ENCODE peak calls at places on chromosomes 3 and 15, in four cellular contexts. E, V, Q and Y are unnamed samples.

GRCh38 chr3:117074833-117075232 is 365.3 kb downstream of the TUSC7 start:
- DNase-seq in E (no peak), V (no peak), Q (no peak), Y (peak; percentile 37)

GRCh38 chr3:15434756-15435155 is 7.4 kb downstream of the EAF1 start:
- DNase-seq in E (peak; percentile 28), V (no peak), Q (no peak), Y (no peak)

GRCh38 chr15:69380726-69381105 is 33.4 kb upstream of the KIF23 start:
- DNase-seq in E (no peak), V (no peak), Q (peak; percentile 12), Y (no peak)

GRCh38 chr3:170331143-170331542 is 26.4 kb upstream of the SKIL start:
- DNase-seq in E (no peak), V (no peak), Q (peak; percentile 19), Y (no peak)

GRCh38 chr3:58013973-58014649 is 5.9 kb downstream of the FLNB start:
- DNase-seq in E (no peak), V (no peak), Q (no peak), Y (peak; percentile 61)

GRCh38 chr3:88912294-88913014 is 195.0 kb upstream of the EPHA3 start:
- DNase-seq in E (peak; percentile 8), V (no peak), Q (no peak), Y (no peak)

GRCh38 chr3:107928084-107928445 is 162.8 kb downstream of the CD47 start:
- DNase-seq in E (peak; percentile 11), V (no peak), Q (no peak), Y (no peak)

GRCh38 chr3:183551930-183552329 is 3.6 kb downstream of the KLHL6 start:
- DNase-seq in E (no peak), V (no peak), Q (no peak), Y (no peak)

GRCh38 chr3:29488922-29489321 is 208.1 kb downstream of the RBMS3 start:
- DNase-seq in E (no peak), V (no peak), Q (no peak), Y (no peak)

GRCh38 chr15:29266052-29266572 is 3.5 kb downstream of the NSMCE3 start:
- DNase-seq in E (no peak), V (no peak), Q (no peak), Y (no peak)

GRCh38 chr15:44738340-44738984 is 2.1 kb downstream of the TRIM69 start:
- DNase-seq in E (peak; percentile 42), V (no peak), Q (no peak), Y (no peak)

GRCh38 chr15:59303641-59304433 is 68.8 kb downstream of the MYO1E start:
- DNase-seq in E (no peak), V (no peak), Q (peak; percentile 32), Y (no peak)

GRCh38 chr15:78104566-78105500 is 12.5 kb downstream of the SH2D7 start:
- DNase-seq in E (no peak), V (peak; percentile 49), Q (no peak), Y (no peak)

GRCh38 chr3:129001817-129002572 is 891 bp downstream of the EFCC1 start:
- DNase-seq in E (peak; percentile 51), V (no peak), Q (no peak), Y (no peak)
- H3K27me3 ChIP-seq in E (peaks cover 92% of the 10 kb centered on the region), V (peaks cover 14% of the 10 kb centered on the region), Q (peaks cover 40% of the 10 kb centered on the region), Y (no peaks in the 10 kb centered on the region)

DNA sequence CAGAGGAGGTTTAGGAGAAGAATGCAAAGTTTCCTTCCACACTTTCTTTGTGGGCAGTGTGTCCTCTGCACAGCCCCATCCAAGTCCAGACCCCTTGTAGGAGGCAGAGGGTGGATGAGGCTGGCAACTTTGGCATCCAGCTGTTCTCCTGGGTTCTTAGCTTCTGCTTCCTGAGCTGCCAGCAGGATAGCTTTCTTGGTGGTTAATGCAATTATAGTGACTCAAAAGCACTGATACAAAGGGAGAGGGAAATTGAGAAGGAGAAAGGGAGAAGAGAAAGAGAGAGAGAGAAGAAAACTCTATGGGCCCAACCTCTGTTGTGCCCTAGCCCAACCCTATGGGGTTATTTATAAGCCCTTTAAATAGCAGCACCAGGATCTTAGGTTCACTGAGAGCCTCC is 4.5 kb upstream of the TNFAIP8L3 start:
- DNase-seq in E (no peak), V (no peak), Q (no peak), Y (no peak)
- H3K27me3 ChIP-seq in E (peaks cover 52% of the 10 kb centered on the region), V (peaks cover 4% of the 10 kb centered on the region), Q (peaks cover 31% of the 10 kb centered on the region), Y (no peaks in the 10 kb centered on the region)

GRCh38 chr3:37680393-37680792 is 181.3 kb upstream of the CTDSPL start:
- DNase-seq in E (peak; percentile 31), V (no peak), Q (peak; percentile 52), Y (peak; percentile 48)

GRCh38 chr3:37673391-37673790 is 188.3 kb upstream of the CTDSPL start:
- DNase-seq in E (no peak), V (no peak), Q (no peak), Y (no peak)

GRCh38 chr3:37671926-37672325 is 189.8 kb upstream of the CTDSPL start:
- DNase-seq in E (no peak), V (no peak), Q (no peak), Y (no peak)

GRCh38 chr3:37671000-37671483 is 190.6 kb upstream of the CTDSPL start:
- DNase-seq in E (no peak), V (no peak), Q (no peak), Y (no peak)

GRCh38 chr3:37676885-37677284 is 184.8 kb upstream of the CTDSPL start:
- DNase-seq in E (no peak), V (no peak), Q (no peak), Y (no peak)
- H3K27me3 ChIP-seq in E (no peaks in the 10 kb centered on the region), V (no peaks in the 10 kb centered on the region), Q (no peaks in the 10 kb centered on the region), Y (no peaks in the 10 kb centered on the region)

DNA sequence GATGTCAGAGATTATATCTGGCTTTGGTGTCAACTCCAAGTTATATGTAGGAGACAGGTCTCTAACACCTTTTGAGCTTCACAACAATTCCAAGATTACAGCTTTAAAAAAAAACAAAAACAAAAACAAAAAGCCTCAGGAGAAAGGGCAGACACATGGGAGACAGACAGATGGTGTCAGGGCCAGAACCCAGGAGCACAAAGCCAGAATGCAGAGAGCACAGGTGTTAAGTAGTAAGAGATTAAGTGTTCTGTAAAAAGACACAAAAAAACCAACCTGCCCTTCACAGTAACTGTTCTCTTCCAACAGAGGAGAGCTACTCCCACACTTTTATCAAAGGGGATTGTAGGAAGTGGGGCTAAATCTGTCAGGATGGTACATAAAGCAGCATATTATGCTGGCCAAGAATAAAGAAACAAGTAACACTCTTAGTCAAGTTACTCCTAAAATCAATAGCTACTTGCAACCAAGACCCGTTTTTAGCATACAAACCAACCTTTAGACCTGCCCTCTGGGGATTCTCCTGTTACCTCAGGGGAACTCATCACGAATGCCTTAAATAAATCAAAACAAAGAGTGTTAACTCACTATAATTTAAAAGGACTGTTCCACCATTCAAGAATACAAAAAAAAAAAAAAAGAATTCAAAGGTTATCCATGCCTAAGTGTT is 5.9 kb downstream of the CPEB1 start:
- DNase-seq in E (no peak), V (no peak), Q (no peak), Y (no peak)
- H3K27me3 ChIP-seq in E (peaks cover 86% of the 10 kb centered on the region), V (peaks cover 5% of the 10 kb centered on the region), Q (no peaks in the 10 kb centered on the region), Y (no peaks in the 10 kb centered on the region)